ENCODE peak calls at places on chromosomes 1 and 21, in seven cellular contexts. P is foreskin keratinocyte, L is Caco-2, K is hepatocyte, I is WTC11, M is adrenal gland, G is fibroblast of the aortic adventitia. D is an unnamed sample.

GRCh38 chr1:7558481-7558880 is 212.6 kb upstream of the VAMP3 start:
- DNase-seq in L (no peak), G (no peak), P (no peak), K (no peak), M (no peak), I (no peak), D (no peak)

GRCh38 chr1:55426619-55427018 is 211.5 kb upstream of the USP24 start:
- DNase-seq in L (no peak), K (peak; percentile 32), M (no peak), P (no peak), I (no peak), G (no peak), D (no peak)

GRCh38 chr1:147496571-147496970 is 44.7 kb upstream of the BCL9 start:
- DNase-seq in K (peak; percentile 13), L (no peak), P (no peak), G (peak; percentile 57), I (peak; percentile 44), M (peak; percentile 26), D (peak; percentile 32)

GRCh38 chr1:115062542-115063004 is 26.7 kb downstream of the TSPAN2 start:
- DNase-seq in K (peak; percentile 23), M (no peak), L (peak; percentile 36), G (peak; percentile 30), P (peak; percentile 89), I (no peak), D (peak; percentile 17)

GRCh38 chr21:35987475-35987874 is 72.9 kb downstream of the SETD4 start:
- DNase-seq in K (peak; percentile 30), L (no peak), I (no peak), M (no peak), G (no peak), P (no peak), D (no peak)

GRCh38 chr1:209783338-209783737 is 1.0 kb downstream of the C1orf74 start:
- DNase-seq in L (no peak), I (no peak), G (no peak), P (no peak), K (peak; percentile 25), M (no peak), D (no peak)

GRCh38 chr1:212950243-212951057 is at the start of gene VASH2:
- DNase-seq in L (peak; percentile 88), I (peak; percentile 89), G (peak; percentile 56), P (peak; percentile 21), K (peak; percentile 89), M (peak; percentile 79), D (peak; percentile 19)

GRCh38 chr1:84406209-84406917 is 8.1 kb downstream of the DNASE2B start:
- DNase-seq in M (no peak), I (no peak), P (peak; percentile 56), L (no peak), G (peak; percentile 44), K (peak; percentile 42), D (peak; percentile 24)

GRCh38 chr1:39915499-39916129 is 13.9 kb upstream of the MYCL start:
- DNase-seq in P (no peak), L (no peak), K (no peak), I (no peak), M (no peak), G (no peak), D (no peak)

GRCh38 chr1:234870020-234870378 is 258.6 kb downstream of the TOMM20 start:
- DNase-seq in K (no peak), G (no peak), L (no peak), P (no peak), M (no peak), I (no peak), D (no peak)

GRCh38 chr1:205537386-205538018 is 33.0 kb downstream of the CDK18 start:
- DNase-seq in P (no peak), M (no peak), K (no peak), L (peak; percentile 1), I (no peak), G (peak; percentile 53), D (peak; percentile 11)

GRCh38 chr1:151584278-151584677 is 27.6 kb upstream of the SNX27 start:
- DNase-seq in K (no peak), L (no peak), P (peak; percentile 76), M (no peak), G (no peak), I (no peak), D (no peak)

GRCh38 chr1:177591155-177591554 is 378.7 kb downstream of the SEC16B start:
- DNase-seq in P (no peak), L (no peak), I (no peak), M (no peak), G (no peak), K (no peak), D (no peak)

GRCh38 chr1:83999316-83999819 is 436 bp upstream of the TTLL7 start:
- DNase-seq in P (peak; percentile 65), L (peak; percentile 65), I (no peak), K (peak; percentile 80), M (no peak), G (peak; percentile 75), D (peak; percentile 39)

GRCh38 chr1:154157520-154158306 is 2.8 kb upstream of the NUP210L start:
- DNase-seq in G (peak; percentile 56), K (peak; percentile 29), L (peak; percentile 53), I (peak; percentile 13), P (no peak), M (no peak), D (no peak)

GRCh38 chr1:53725238-53725689 is 13.7 kb downstream of the GLIS1 start:
- DNase-seq in G (peak; percentile 61), K (peak; percentile 55), M (no peak), P (no peak), L (peak; percentile 37), I (peak; percentile 80), D (no peak)
- TF ChIP-seq CTCF in G (peak; percentile 34), K (peak; percentile 24), M (no peak), P (no peak), L (peak; percentile 18), I (no peak), D (peak; percentile 21)

GRCh38 chr1:23634840-23635642 is 56.6 kb upstream of the RPL11 start:
- DNase-seq in K (peak; percentile 72), P (peak; percentile 42), G (peak; percentile 87), M (peak; percentile 62), L (peak; percentile 51), I (peak; percentile 61), D (peak; percentile 73)
- TF ChIP-seq CTCF in K (peak; percentile 79), P (peak; percentile 88), G (peak; percentile 92), M (peak; percentile 89), L (peak; percentile 75), I (peak; percentile 82), D (peak; percentile 97)

GRCh38 chr1:21534674-21535378 is 25.6 kb downstream of the ALPL start:
- DNase-seq in I (peak; percentile 52), K (peak; percentile 75), P (peak; percentile 61), M (peak; percentile 62), L (peak; percentile 54), G (peak; percentile 63), D (peak; percentile 24)
- TF ChIP-seq CTCF in I (no peak), K (peak; percentile 59), P (peak; percentile 82), M (peak; percentile 69), L (peak; percentile 61), G (peak; percentile 48), D (peak; percentile 51)

GRCh38 chr1:246530482-246530881 is 23.4 kb upstream of the SMYD3 start:
- DNase-seq in G (no peak), K (no peak), M (no peak), P (no peak), L (no peak), I (no peak), D (no peak)

GRCh38 chr1:246526915-246527314 is 19.8 kb upstream of the SMYD3 start:
- DNase-seq in M (no peak), K (no peak), L (no peak), I (no peak), P (no peak), G (no peak), D (no peak)

GRCh38 chr1:246527402-246528088 is 20.5 kb upstream of the SMYD3 start:
- DNase-seq in L (no peak), I (no peak), K (no peak), M (no peak), G (no peak), P (no peak), D (no peak)

GRCh38 chr1:246526380-246526779 is 19.3 kb upstream of the SMYD3 start:
- DNase-seq in L (no peak), I (no peak), K (no peak), M (no peak), G (no peak), P (no peak), D (no peak)

GRCh38 chr1:246528933-246529731 is 22.1 kb upstream of the SMYD3 start:
- DNase-seq in M (no peak), P (no peak), G (no peak), L (no peak), K (no peak), I (no peak), D (no peak)
- TF ChIP-seq CTCF in M (no peak), P (no peak), G (no peak), L (no peak), K (no peak), I (no peak), D (no peak)

GRCh38 chr21:33088384-33088783 is 18.4 kb downstream of the OLIG1 start:
- DNase-seq in P (no peak), G (peak; percentile 5), K (no peak), L (no peak), I (no peak), M (no peak), D (no peak)

GRCh38 chr21:33089439-33089838 is 19.5 kb downstream of the OLIG1 start:
- DNase-seq in K (no peak), L (no peak), I (no peak), M (no peak), G (no peak), P (no peak), D (no peak)
- TF ChIP-seq CTCF in K (no peak), L (no peak), I (no peak), M (no peak), G (no peak), P (no peak), D (no peak)

D was measured in HFFc6.